ENCODE peak calls at places on chromosomes 13 and 19, in six cellular contexts. C is OCI-M1; S is H54; N is activated naive CD4-positive, alpha-beta T cell; K is foreskin fibroblast; O is Calu3. Q is an unnamed sample.

GRCh38 chr13:43023244-43023931 is at the start of gene DNAJC15:
- DNase-seq in C (peak), S (no peak), N (peak), K (peak), O (peak), Q (peak)

GRCh38 chr19:49272204-49272603 is 52.8 kb downstream of the SLC6A16 start:
- DNase-seq in C (no peak), S (no peak), N (no peak), K (peak), O (no peak), Q (peak)

GRCh38 chr13:51768378-51768921 is 35.5 kb downstream of the DHRS12 start:
- DNase-seq in C (no peak), S (no peak), N (no peak), K (no peak), O (no peak), Q (no peak)

GRCh38 chr19:17001603-17002183 is 24.9 kb downstream of the CPAMD8 start:
- DNase-seq in C (no peak), S (no peak), N (peak), K (no peak), O (no peak), Q (no peak)

GRCh38 chr19:51119089-51119488 is 5.6 kb upstream of the SIGLEC9 start:
- DNase-seq in C (no peak), S (no peak), N (no peak), K (no peak), O (no peak), Q (no peak)

GRCh38 chr13:37488682-37489081 is 109.9 kb downstream of the POSTN start:
- DNase-seq in C (no peak), S (no peak), N (no peak), K (peak), O (no peak), Q (no peak)

GRCh38 chr13:26713341-26713740 is 47.2 kb downstream of the GPR12 start:
- DNase-seq in C (no peak), S (no peak), N (no peak), K (no peak), O (no peak), Q (no peak)

GRCh38 chr13:99347911-99348451 is 40.8 kb upstream of the GPR183 start:
- DNase-seq in C (no peak), S (no peak), N (no peak), K (no peak), O (no peak), Q (no peak)

GRCh38 chr19:49340069-49340864 is 5.1 kb downstream of the CD37 start:
- DNase-seq in C (no peak), S (no peak), N (no peak), K (peak), O (peak), Q (peak)

GRCh38 chr13:38661276-38661675 is 25.6 kb upstream of the FREM2 start:
- DNase-seq in C (peak), S (no peak), N (no peak), K (peak), O (no peak), Q (no peak)

GRCh38 chr13:20923272-20923671 is 20.7 kb upstream of the XPO4 start:
- DNase-seq in C (peak), S (no peak), N (no peak), K (no peak), O (no peak), Q (no peak)

GRCh38 chr13:24043590-24044350 is 116.8 kb upstream of the SPATA13 start:
- DNase-seq in C (no peak), S (no peak), N (no peak), K (peak), O (no peak), Q (peak)

GRCh38 chr19:12841094-12841493 is 2.8 kb downstream of the MAST1 start:
- DNase-seq in C (no peak), S (no peak), N (no peak), K (peak), O (no peak), Q (no peak)

Q was measured in trophoblast cell.